ENCODE peak calls at places on chromosomes 11 and 22, in seven cellular contexts. W is LHCN-M2; E is lower leg skin; I is C1 segment of cervical spinal cord; M is GM12865; L is cerebellar cortex; S is activated naive CD4-positive, alpha-beta T cell treated with anti-CD3 and anti-CD28 coated beads, Interleukin-2, amount 10 ng/mL, durations not matched to agents 7 days and 5 days. P is an unnamed sample.

GRCh38 chr11:9717040-9717357 is 53.1 kb downstream of the SWAP70 start:
- DNase-seq in W (no peak), E (no peak), I (no peak), M (no peak), L (no peak), S (no peak), P (no peak)

GRCh38 chr11:111367411-111368284 is 11.4 kb downstream of the POU2AF1 start:
- DNase-seq in W (no peak), E (no peak), I (no peak), M (peak), L (no peak), S (no peak), P (peak)

GRCh38 chr11:3162410-3163240 is 2.5 kb downstream of the OSBPL5 start:
- DNase-seq in W (no peak), E (no peak), I (no peak), M (no peak), L (no peak), S (peak), P (no peak)

GRCh38 chr22:26701323-26701722 is 43.9 kb downstream of the MIAT start:
- DNase-seq in W (no peak), E (no peak), I (no peak), M (no peak), L (no peak), S (no peak), P (no peak)

GRCh38 chr22:30423296-30423958 is 2.1 kb upstream of the MTFP1 start:
- DNase-seq in W (no peak), E (peak), I (no peak), M (peak), L (no peak), S (peak), P (no peak)

GRCh38 chr11:102940714-102941588 is 14.6 kb downstream of the MMP13 start:
- DNase-seq in W (peak), E (peak), I (no peak), M (peak), L (peak), S (peak), P (peak)

GRCh38 chr22:20591295-20591645 is 83.9 kb downstream of the MED15 start:
- DNase-seq in W (no peak), E (no peak), I (no peak), M (no peak), L (no peak), S (no peak), P (no peak)

GRCh38 chr11:34358258-34358665 is 452 bp upstream of the ABTB2 start:
- DNase-seq in W (peak), E (peak), I (peak), M (no peak), L (peak), S (no peak), P (no peak)

GRCh38 chr11:63813563-63814382 is 517 bp downstream of the SPINDOC start:
- DNase-seq in W (peak), E (no peak), I (no peak), M (peak), L (no peak), S (peak), P (peak)

GRCh38 chr22:29030016-29030617 is 31.5 kb downstream of the C22orf31 start:
- DNase-seq in W (peak), E (no peak), I (no peak), M (no peak), L (peak), S (no peak), P (no peak)

GRCh38 chr22:19882446-19883381 is 28.0 kb upstream of the GNB1L start:
- DNase-seq in W (no peak), E (no peak), I (no peak), M (no peak), L (no peak), S (no peak), P (no peak)

GRCh38 chr11:101477926-101478325 is 105.9 kb downstream of the TRPC6 start:
- DNase-seq in W (peak), E (no peak), I (no peak), M (no peak), L (no peak), S (no peak), P (no peak)

GRCh38 chr11:86214710-86215109 is 29.8 kb upstream of the EED start:
- DNase-seq in W (no peak), E (no peak), I (no peak), M (peak), L (no peak), S (peak), P (peak)

GRCh38 chr11:13781153-13781552 is 112.7 kb downstream of the FAR1 start:
- DNase-seq in W (no peak), E (no peak), I (no peak), M (peak), L (no peak), S (no peak), P (no peak)

GRCh38 chr11:118933486-118933885 is 7.8 kb upstream of the BCL9L start:
- DNase-seq in W (no peak), E (no peak), I (no peak), M (no peak), L (peak), S (no peak), P (no peak)

GRCh38 chr22:49040754-49041467 is 786.8 kb downstream of the BRD1 start:
- DNase-seq in W (no peak), E (no peak), I (no peak), M (no peak), L (no peak), S (peak), P (no peak)

GRCh38 chr11:120956710-120957500 is 67.0 kb upstream of the TBCEL start:
- DNase-seq in W (no peak), E (no peak), I (no peak), M (peak), L (no peak), S (peak), P (peak)

GRCh38 chr11:119641991-119642745 is 86.8 kb downstream of the NECTIN1 start:
- DNase-seq in W (peak), E (no peak), I (no peak), M (peak), L (peak), S (peak), P (peak)